ENCODE peak calls at places on chromosomes 16 and 17, in four cellular contexts. S is kidney, C is GM06990, K is cardiac fibroblast. R is an unnamed sample.

GRCh38 chr17:42436401-42436800 is 13.3 kb upstream of the CAVIN1 start:
- DNase-seq in S (no peak), C (no peak), K (peak; percentile 98), R (no peak)

GRCh38 chr17:29048440-29049360 is 5.8 kb downstream of the PIPOX start:
- DNase-seq in C (no peak), S (no peak), K (no peak), R (no peak)

GRCh38 chr16:57013902-57014301 is 24.5 kb downstream of the NLRC5 start:
- DNase-seq in S (no peak), C (no peak), K (no peak), R (peak; percentile 24)

GRCh38 chr17:73520369-73520761 is 123.9 kb downstream of the SDK2 start:
- DNase-seq in C (no peak), S (no peak), K (no peak), R (no peak)

GRCh38 chr17:80649672-80650338 is 105.2 kb downstream of the RPTOR start:
- DNase-seq in S (peak; percentile 91), C (no peak), K (peak; percentile 97), R (peak; percentile 21)

GRCh38 chr17:7782237-7782636 is 51.8 kb upstream of the KDM6B start:
- DNase-seq in S (no peak), K (peak; percentile 67), C (no peak), R (no peak)

GRCh38 chr16:61323456-61323855 is 712.8 kb downstream of the CDH8 start:
- DNase-seq in S (no peak), K (peak; percentile 8), C (no peak), R (no peak)

GRCh38 chr17:76869878-76870714 is 1.9 kb downstream of the MGAT5B start:
- DNase-seq in S (no peak), K (no peak), C (no peak), R (no peak)

GRCh38 chr17:30263552-30264333 is 28.0 kb downstream of the BLMH start:
- DNase-seq in K (peak; percentile 91), C (no peak), S (no peak), R (no peak)

GRCh38 chr16:50371936-50372595 is 3.3 kb upstream of the BRD7 start:
- DNase-seq in C (no peak), K (peak; percentile 43), S (no peak), R (peak; percentile 18)

GRCh38 chr16:87507351-87508069 is 14.7 kb upstream of the ZCCHC14 start:
- DNase-seq in C (no peak), S (no peak), K (peak; percentile 31), R (no peak)

GRCh38 chr16:89118361-89119061 is 24.9 kb downstream of the ACSF3 start:
- DNase-seq in C (peak; percentile 3), K (no peak), S (peak; percentile 78), R (no peak)

GRCh38 chr17:72315514-72315913 is 194.7 kb downstream of the SOX9 start:
- DNase-seq in S (no peak), C (no peak), K (no peak), R (no peak)

GRCh38 chr16:53775821-53776431 is 72.0 kb downstream of the FTO start:
- DNase-seq in S (no peak), C (no peak), K (peak; percentile 96), R (no peak)

GRCh38 chr16:52578007-52578828 is 31.3 kb upstream of the TOX3 start:
- DNase-seq in C (no peak), S (no peak), K (no peak), R (no peak)

GRCh38 chr17:55420776-55421178 is 858 bp downstream of the MMD start:
- DNase-seq in S (peak; percentile 83), K (peak; percentile 35), C (peak; percentile 49), R (peak; percentile 55)

GRCh38 chr17:72588961-72589360 is 468.1 kb downstream of the SOX9 start:
- DNase-seq in S (peak; percentile 86), C (no peak), K (no peak), R (peak; percentile 75)

GRCh38 chr17:74024871-74025531 is 178.5 kb upstream of the RPL38 start:
- DNase-seq in C (no peak), S (no peak), K (no peak), R (no peak)

GRCh38 chr17:10758062-10758461 is 28.2 kb upstream of the TMEM220 start:
- DNase-seq in C (no peak), S (no peak), K (no peak), R (peak; percentile 12)

GRCh38 chr16:66605177-66605999 is 884 bp downstream of the CMTM3 start:
- DNase-seq in K (peak; percentile 39), S (peak; percentile 88), C (peak; percentile 40), R (peak; percentile 18)

GRCh38 chr17:76866774-76867577 is 1.2 kb upstream of the MGAT5B start:
- DNase-seq in S (no peak), K (peak; percentile 29), C (no peak), R (no peak)

GRCh38 chr17:57535652-57536018 is 209.5 kb downstream of the CCDC182 start:
- DNase-seq in S (no peak), C (no peak), K (no peak), R (no peak)

GRCh38 chr17:10046786-10047609 is 141.9 kb upstream of the RCVRN start:
- DNase-seq in K (no peak), C (peak; percentile 65), S (peak; percentile 23), R (peak; percentile 80)

GRCh38 chr17:48439875-48440505 is 10.0 kb upstream of the SKAP1 start:
- DNase-seq in C (peak; percentile 37), S (no peak), K (peak; percentile 7), R (peak; percentile 66)

GRCh38 chr17:8151641-8152111 is 528 bp downstream of the PER1 start:
- DNase-seq in C (peak; percentile 49), K (peak; percentile 86), S (peak; percentile 96), R (no peak)

GRCh38 chr17:78839173-78839761 is 1.3 kb downstream of the USP36 start:
- DNase-seq in S (no peak), C (no peak), K (peak; percentile 24), R (peak; percentile 48)

GRCh38 chr17:74512624-74513084 is 18.6 kb downstream of the CD300LB start:
- DNase-seq in K (peak; percentile 29), S (no peak), C (no peak), R (peak; percentile 25)

GRCh38 chr16:11667824-11668589 is at the start of gene SNN:
- DNase-seq in S (peak; percentile 96), C (peak; percentile 89), K (peak; percentile 89), R (peak; percentile 89)

GRCh38 chr16:11667221-11667823 is 933 bp upstream of the SNN start:
- DNase-seq in K (no peak), S (peak; percentile 58), C (no peak), R (no peak)

GRCh38 chr16:11668590-11669379 is 530 bp downstream of the SNN start:
- DNase-seq in C (peak; percentile 56), K (no peak), S (peak; percentile 83), R (no peak)

GRCh38 chr16:11665071-11665491 is 3.2 kb upstream of the SNN start:
- DNase-seq in C (peak; percentile 42), S (peak; percentile 75), K (no peak), R (no peak)

DNA sequence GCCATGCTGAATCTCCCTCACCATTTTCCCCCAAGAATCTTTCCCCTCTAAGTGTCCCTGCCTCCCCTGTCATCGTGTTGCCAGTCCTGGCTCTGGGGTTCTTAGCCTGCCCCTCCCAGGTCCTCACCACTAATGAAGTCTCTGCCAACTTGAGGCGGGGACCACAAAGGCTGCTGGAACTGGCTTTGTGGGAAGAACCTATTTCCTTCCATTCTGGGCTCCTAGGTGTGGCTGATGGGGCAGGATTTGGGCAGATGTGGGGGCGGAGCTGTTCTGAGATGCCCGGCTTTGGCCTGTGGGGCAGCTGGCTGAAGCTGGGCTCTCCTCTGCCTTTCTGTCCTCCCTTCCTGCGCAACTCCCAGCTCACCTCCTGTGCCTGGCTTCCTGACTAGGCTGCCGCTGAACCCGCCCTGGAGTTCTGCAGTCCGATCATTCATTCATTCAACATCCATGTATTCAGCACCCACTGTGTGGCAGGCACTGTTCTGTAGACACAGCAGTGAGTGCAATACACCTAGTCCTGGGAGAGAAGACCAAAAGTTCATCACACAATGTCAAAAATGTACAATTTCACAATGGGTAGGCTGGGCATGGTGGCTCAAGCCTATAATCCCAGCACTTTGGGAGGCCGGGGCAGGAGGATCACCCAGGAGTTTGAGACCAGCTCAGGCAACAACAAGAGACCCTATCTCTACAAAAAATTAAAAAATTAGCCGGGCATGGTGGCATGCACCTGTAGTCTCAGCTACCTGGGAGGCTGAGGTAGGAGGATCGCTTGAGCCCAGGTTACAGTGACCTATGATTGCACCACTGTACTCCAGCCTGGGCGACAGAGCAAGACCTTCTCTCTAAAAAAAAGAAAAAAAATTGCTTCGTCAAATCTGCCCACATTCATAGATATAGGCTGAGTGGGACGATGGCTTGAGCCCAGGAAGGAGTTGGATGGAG is 1.9 kb upstream of the SNN start:
- DNase-seq in K (no peak), S (peak; percentile 45), C (no peak), R (no peak)
- TF ChIP-seq CTCF in K (no peak), S (no peak), C (no peak), R (no peak)

DNA sequence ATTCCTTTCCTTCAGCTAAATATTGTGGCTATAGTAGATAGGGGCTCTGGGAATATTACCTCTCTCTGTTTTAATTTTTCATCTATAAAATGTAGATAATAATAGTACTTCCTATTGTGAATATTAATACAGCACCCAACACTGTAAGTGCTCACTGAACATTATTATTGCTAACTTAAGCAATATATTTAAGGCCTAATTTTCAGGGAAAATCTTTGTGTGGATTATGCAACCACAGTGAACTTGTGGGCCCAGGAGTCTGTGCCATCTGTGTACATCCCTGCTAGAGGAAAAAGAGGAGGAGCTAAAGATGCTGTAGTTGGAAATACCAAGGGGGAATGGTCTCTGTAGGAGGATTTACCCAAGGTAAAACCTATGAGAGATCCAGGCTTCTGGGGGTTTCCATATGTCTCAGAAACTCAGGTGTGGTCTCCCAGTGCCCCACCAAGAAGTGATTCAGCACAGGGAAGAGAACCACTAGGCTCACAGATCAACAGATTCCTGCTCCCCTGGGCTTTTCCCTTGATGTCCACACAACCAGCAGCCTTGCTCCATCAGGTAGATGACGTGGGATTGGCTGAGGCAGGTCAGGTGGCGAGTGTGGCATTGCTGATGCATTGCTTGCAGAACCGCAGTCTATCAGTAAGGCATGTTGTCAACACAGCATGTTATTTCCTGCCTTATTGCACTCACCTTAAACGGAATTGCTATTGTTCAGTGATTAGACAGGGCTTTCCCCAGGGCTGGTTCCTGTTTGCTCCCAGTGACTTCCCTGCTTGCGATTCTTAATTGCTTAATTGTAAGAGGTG is 1.6 kb upstream of the N4BP1 start:
- DNase-seq in S (no peak), C (peak; percentile 33), K (no peak), R (peak; percentile 83)
- H3K4me3 ChIP-seq in S (no peak overlapping the region), C (no peak overlapping the region), K (no peak overlapping the region), R (peak overlapping the region; percentile 74)

DNA sequence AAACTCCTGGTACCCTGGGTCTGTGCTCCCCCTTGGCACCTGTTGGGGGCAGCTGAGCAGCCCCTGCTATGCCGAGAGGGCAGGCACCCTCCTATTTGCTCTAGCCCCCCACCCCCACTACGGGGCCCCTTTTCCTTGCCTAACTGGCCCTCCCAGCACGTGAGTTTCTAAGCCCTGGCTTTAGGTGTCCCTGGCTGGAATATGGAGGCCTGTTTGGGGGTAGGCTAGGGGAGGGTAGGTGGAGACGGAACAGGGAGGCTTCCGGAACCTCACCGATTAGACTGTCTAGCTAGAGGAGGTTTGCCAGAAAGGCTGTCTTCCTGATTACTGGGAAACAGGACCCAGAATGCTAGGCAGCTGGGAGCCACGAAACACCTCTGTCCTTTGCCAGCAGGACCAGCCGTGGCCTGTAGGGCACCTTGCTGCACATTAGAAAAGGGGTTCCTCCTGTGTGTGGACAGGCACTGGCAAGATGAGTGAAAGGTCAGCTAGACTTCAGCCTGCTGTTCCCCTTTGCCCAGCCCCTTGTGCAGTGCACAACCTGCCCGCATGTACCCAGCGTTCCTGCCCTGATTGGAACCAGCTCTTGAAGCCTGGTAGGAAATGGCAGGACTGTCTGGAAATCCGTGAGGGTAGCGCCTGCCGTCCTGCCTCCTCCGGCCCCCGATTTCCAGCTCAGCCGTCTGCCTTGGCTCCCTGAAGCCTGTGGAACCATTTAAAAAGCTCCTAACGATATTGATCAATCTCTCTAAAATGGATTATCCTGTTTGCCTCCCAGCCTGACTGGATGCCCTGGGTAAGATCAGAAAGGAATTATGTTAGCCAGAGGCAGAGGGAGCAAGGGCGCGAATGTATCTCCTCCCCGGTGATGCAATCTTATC is 83.4 kb upstream of the GSE1 start:
- DNase-seq in C (no peak), K (no peak), S (peak; percentile 40), R (no peak)
- TF ChIP-seq CTCF in C (no peak), K (no peak), S (no peak), R (no peak)

GRCh38 chr16:82010649-82011048 is 621 bp downstream of the SDR42E1 start:
- DNase-seq in S (no peak), C (no peak), K (no peak), R (no peak)
- H3K4me3 ChIP-seq in S (peak overlapping the region; percentile 63), C (peak overlapping the region; percentile 61), K (no peak overlapping the region), R (peak overlapping the region; percentile 69)